ENCODE peak calls at places on chromosomes 4 and X, in six cellular contexts. S, G, V, F, J and W are unnamed samples.

GRCh38 chr4:47002593-47002992 is 9.2 kb upstream of the GABRA4 start:
- DNase-seq in S (no peak), J (no peak), F (no peak), G (no peak), V (no peak), W (no peak)

GRCh38 chr4:98484031-98484430 is 174.4 kb downstream of the TSPAN5 start:
- DNase-seq in S (no peak), F (no peak), V (peak), J (no peak), G (no peak), W (no peak)

GRCh38 chrX:148441387-148441786 is 59.0 kb upstream of the AFF2 start:
- DNase-seq in F (no peak), G (no peak), V (no peak), S (no peak), J (no peak), W (no peak)

GRCh38 chr4:8853249-8853648 is 18.4 kb downstream of the HMX1 start:
- DNase-seq in F (no peak), G (peak), S (no peak), J (no peak), V (no peak), W (no peak)

GRCh38 chrX:40891798-40892197 is 156.5 kb upstream of the MED14 start:
- DNase-seq in J (no peak), F (no peak), G (no peak), S (no peak), V (no peak), W (no peak)

GRCh38 chr4:125317526-125317880 is 2.7 kb downstream of the FAT4 start:
- DNase-seq in S (no peak), F (peak), J (peak), V (no peak), G (peak), W (no peak)

GRCh38 chr4:15676039-15676438 is 5.6 kb upstream of the FAM200B start:
- DNase-seq in J (no peak), G (no peak), S (no peak), F (no peak), V (no peak), W (no peak)

GRCh38 chr4:70969076-70969475 is 24.4 kb upstream of the DCK start:
- DNase-seq in J (no peak), F (no peak), S (no peak), V (no peak), G (no peak), W (no peak)

GRCh38 chrX:124764354-124764753 is 418.0 kb downstream of the SH2D1A start:
- DNase-seq in F (no peak), J (no peak), V (no peak), G (no peak), S (no peak), W (no peak)

GRCh38 chr4:144574004-144574403 is 72.0 kb upstream of the HHIP start:
- DNase-seq in G (no peak), S (no peak), V (no peak), J (no peak), F (no peak), W (no peak)

GRCh38 chr4:106268731-106269272 is 47.2 kb downstream of the TBCK start:
- DNase-seq in J (no peak), F (no peak), S (no peak), G (no peak), V (no peak), W (no peak)

GRCh38 chrX:54785901-54786300 is 12.2 kb downstream of the ITIH6 start:
- DNase-seq in F (no peak), S (no peak), J (no peak), V (no peak), G (no peak), W (no peak)

GRCh38 chrX:69145714-69146113 is 19.5 kb downstream of the PJA1 start:
- DNase-seq in G (no peak), F (no peak), J (no peak), V (no peak), S (no peak), W (no peak)

GRCh38 chr4:54256491-54257167 is 27.5 kb downstream of the PDGFRA start:
- DNase-seq in G (no peak), F (no peak), S (no peak), V (no peak), J (no peak), W (no peak)

GRCh38 chr4:139279723-139280620 is at the start of gene MGARP:
- DNase-seq in V (no peak), S (no peak), F (no peak), G (peak), J (peak), W (peak)

GRCh38 chrX:30943984-30944383 is 54.9 kb upstream of the TAB3 start:
- DNase-seq in V (no peak), G (no peak), F (no peak), S (no peak), J (no peak), W (no peak)

GRCh38 chr4:84498203-84499026 is 677 bp downstream of the NKX6-1 start:
- DNase-seq in S (no peak), V (peak), F (peak), G (peak), J (no peak), W (no peak)

GRCh38 chrX:106397788-106398538 is 213.8 kb upstream of the RADX start:
- DNase-seq in J (no peak), G (no peak), F (no peak), S (no peak), V (peak), W (no peak)

GRCh38 chr4:185210102-185210981 is 944 bp downstream of the SNX25 start:
- DNase-seq in F (peak), S (peak), J (peak), G (peak), V (no peak), W (peak)
- H3K27ac ChIP-seq in F (peak), S (peak), J (peak), G (peak), V (peak), W (peak)

GRCh38 chr4:107870236-107870635 is 45.5 kb downstream of the SGMS2 start:
- DNase-seq in S (no peak), J (no peak), F (no peak), V (no peak), G (no peak), W (no peak)

GRCh38 chr4:107870916-107871786 is 46.4 kb downstream of the SGMS2 start:
- DNase-seq in V (no peak), F (no peak), J (no peak), S (no peak), G (no peak), W (no peak)

GRCh38 chr4:107877361-107877760 is 52.6 kb downstream of the SGMS2 start:
- DNase-seq in S (no peak), F (no peak), V (no peak), J (no peak), G (no peak), W (no peak)

DNA sequence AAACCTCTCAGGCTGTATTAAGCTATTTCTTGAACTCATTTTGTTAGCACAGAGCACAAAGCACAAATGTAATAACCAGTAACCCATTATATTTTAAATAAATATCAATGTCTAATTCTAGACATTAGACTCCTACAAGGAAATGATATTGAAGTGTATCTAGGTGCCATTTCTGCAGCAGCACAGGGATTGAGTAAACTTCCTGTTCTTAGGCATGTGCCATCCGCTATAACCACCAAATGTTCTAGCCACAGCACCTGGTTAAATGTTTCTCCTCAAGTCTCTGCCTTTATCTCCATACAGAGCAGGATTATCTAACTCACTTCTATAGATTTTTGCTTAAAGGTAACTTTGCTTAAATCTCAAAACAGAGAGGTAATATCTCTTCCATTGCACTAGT is 51.4 kb downstream of the SGMS2 start:
- DNase-seq in J (no peak), S (no peak), G (no peak), F (no peak), V (no peak), W (no peak)
- H3K27ac ChIP-seq in J (no peak), S (peak), G (no peak), F (no peak), V (no peak), W (no peak)

DNA sequence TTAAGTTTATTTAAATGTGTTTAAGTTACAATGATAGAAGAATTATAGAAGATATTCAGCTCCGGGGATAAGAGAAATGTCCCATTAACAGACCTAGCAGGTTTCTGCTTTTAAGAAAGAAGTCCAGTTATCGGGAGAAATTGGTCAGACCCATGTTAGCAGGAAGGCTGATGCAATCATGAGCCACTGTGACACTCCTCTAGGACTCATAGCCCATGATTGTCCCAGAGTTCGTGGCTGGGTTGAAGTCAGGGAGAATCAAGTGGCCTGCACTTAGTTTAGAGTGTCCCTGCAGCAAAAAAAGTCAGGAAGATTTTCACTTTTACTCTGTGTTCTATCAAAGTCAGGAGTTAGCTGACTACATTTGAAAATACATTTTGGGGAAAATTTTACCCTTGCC is 72.0 kb downstream of the TMEM144 start:
- DNase-seq in S (no peak), V (peak), J (no peak), G (no peak), F (no peak), W (no peak)
- H3K27ac ChIP-seq in S (no peak), V (no peak), J (no peak), G (no peak), F (no peak), W (no peak)

GRCh38 chr4:101125045-101125713 is 222.1 kb downstream of the PPP3CA start:
- DNase-seq in F (no peak), S (no peak), G (no peak), V (no peak), J (no peak), W (no peak)

GRCh38 chr4:101126044-101126443 is 221.3 kb downstream of the PPP3CA start:
- DNase-seq in G (no peak), V (no peak), S (no peak), J (no peak), F (no peak), W (no peak)

GRCh38 chr4:101123231-101123630 is 224.1 kb downstream of the PPP3CA start:
- DNase-seq in V (no peak), J (no peak), G (no peak), S (no peak), F (no peak), W (no peak)

GRCh38 chr4:101128473-101128872 is 218.9 kb downstream of the PPP3CA start:
- DNase-seq in J (no peak), G (peak), F (no peak), S (no peak), V (no peak), W (no peak)

DNA sequence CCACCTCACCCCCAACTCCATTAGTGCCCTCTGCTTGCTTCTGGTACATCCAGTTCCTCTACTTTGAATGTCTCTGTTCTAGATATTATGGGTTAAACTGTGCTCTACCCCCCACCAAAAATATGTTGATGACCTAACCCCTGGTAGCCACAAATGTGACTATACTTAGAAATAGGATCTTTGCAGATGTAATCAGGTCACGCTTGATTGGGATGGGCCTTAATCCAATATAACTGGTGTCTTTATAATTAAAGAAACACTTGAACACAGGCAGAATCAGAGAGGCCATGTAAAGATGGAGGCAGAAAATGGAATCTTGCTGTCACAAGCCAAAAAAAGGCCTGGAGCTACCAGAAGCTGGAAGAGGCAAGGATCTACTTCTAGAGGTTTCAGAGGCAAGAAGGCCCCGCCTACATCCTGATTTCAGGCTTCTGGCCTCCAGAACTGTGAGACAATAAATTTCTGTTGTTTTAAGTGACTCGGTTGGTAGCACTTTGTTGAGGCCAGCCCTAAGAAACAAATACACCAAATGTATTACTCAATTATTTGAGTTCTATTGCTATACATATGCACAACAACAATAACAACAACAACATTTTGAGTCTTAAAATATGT is 220.0 kb downstream of the PPP3CA start:
- DNase-seq in S (no peak), F (no peak), G (no peak), J (no peak), V (no peak), W (no peak)
- H3K27ac ChIP-seq in S (no peak), F (no peak), G (no peak), J (no peak), V (no peak), W (no peak)

GRCh38 chr4:82786794-82787193 is 11.8 kb downstream of the SCD5 start:
- DNase-seq in J (no peak), V (no peak), S (no peak), F (no peak), G (no peak), W (no peak)

GRCh38 chr4:82785248-82786003 is 13.2 kb downstream of the SCD5 start:
- DNase-seq in V (peak), J (no peak), F (peak), S (no peak), G (no peak), W (no peak)

GRCh38 chr4:82782626-82783025 is 16.0 kb downstream of the SCD5 start:
- DNase-seq in G (no peak), S (no peak), J (no peak), F (no peak), V (no peak), W (no peak)

GRCh38 chr4:82786004-82786400 is 12.6 kb downstream of the SCD5 start:
- DNase-seq in S (no peak), G (no peak), F (no peak), V (no peak), J (no peak), W (no peak)

DNA sequence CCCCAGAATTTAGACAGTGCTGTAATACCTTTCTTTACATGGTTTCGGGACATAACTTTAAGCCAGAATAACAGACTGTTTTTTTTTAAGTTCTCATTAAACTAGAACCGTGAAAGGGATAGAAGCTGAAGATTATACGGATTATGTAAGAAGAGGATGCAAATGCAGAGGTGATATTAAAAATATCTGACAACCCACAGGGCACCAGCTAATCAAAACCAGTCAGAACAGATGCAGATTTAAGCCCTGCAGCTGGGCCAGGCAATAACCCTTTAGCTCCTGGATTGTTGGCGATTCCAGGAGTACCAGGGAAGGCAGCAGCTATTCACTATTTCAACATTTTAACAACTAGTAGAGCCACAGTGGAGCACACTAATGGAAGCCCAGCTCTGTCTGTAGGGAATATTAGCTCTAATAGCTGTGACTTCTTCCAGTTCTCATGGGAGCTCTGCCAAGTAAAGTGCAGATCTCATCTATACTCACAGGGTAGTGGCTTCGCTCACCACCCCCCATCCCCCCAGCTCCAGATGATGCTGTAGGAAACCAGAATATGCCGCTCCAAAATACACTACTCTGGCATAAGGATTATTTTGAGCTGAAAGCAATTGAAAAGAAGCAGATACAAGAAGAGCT is 13.9 kb downstream of the SCD5 start:
- DNase-seq in F (peak), J (no peak), S (no peak), V (no peak), G (no peak), W (no peak)
- H3K27ac ChIP-seq in F (peak), J (no peak), S (no peak), V (no peak), G (no peak), W (peak)